ENCODE peak calls at places on chromosomes 6 and 20, in six cellular contexts. N, A, J, E, F and K are unnamed samples.

GRCh38 chr20:14189794-14190402 is 147.5 kb downstream of the FLRT3 start:
- DNase-seq in N (peak; percentile 54), J (no peak), F (no peak), A (no peak), E (peak; percentile 29), K (peak; percentile 70)

GRCh38 chr20:55269913-55270312 is 735.4 kb downstream of the CBLN4 start:
- DNase-seq in F (no peak), N (no peak), A (no peak), E (no peak), J (no peak), K (no peak)

GRCh38 chr20:44203161-44203560 is 7.4 kb downstream of the OSER1 start:
- DNase-seq in A (no peak), E (no peak), F (no peak), J (no peak), N (no peak), K (peak; percentile 31)

GRCh38 chr20:10855031-10855430 is 181.2 kb upstream of the JAG1 start:
- DNase-seq in A (no peak), F (no peak), N (no peak), E (no peak), J (no peak), K (peak; percentile 35)

GRCh38 chr6:29964553-29964903 is 22.2 kb downstream of the HLA-A start:
- DNase-seq in E (no peak), N (no peak), A (no peak), F (no peak), J (no peak), K (no peak)

GRCh38 chr20:53608071-53608455 is 14.4 kb upstream of the ZNF217 start:
- DNase-seq in N (no peak), E (no peak), F (no peak), A (no peak), J (no peak), K (no peak)

GRCh38 chr6:24257282-24257681 is 100.6 kb downstream of the DCDC2 start:
- DNase-seq in E (no peak), F (no peak), N (no peak), J (no peak), A (no peak), K (no peak)

GRCh38 chr20:14707865-14708574 is 370.6 kb upstream of the FLRT3 start:
- DNase-seq in A (no peak), N (no peak), J (no peak), E (no peak), F (no peak), K (no peak)

GRCh38 chr6:79250107-79250514 is 15.6 kb upstream of the HMGN3 start:
- DNase-seq in E (no peak), N (no peak), J (no peak), F (no peak), A (no peak), K (no peak)

GRCh38 chr6:140713495-140713894 is 1339.0 kb upstream of the CITED2 start:
- DNase-seq in E (no peak), J (no peak), N (no peak), F (no peak), A (no peak), K (no peak)